ENCODE peak calls at places on chromosomes 4 and X, in six cellular contexts. B is heart left ventricle; Q is CD8-positive, alpha-beta memory T cell; E is uterus; F is aorta; O is ovary. S is an unnamed sample. For H3K4me1, the result is how much of the 10 kb centered on the place peaks cover.

GRCh38 chr4:93299116-93299515 is 529.4 kb upstream of the ATOH1 start:
- DNase-seq in B (no peak), Q (no peak), E (no peak), F (no peak), O (no peak), S (no peak)

GRCh38 chr4:31237242-31237641 is 517.1 kb downstream of the PCDH7 start:
- DNase-seq in B (no peak), Q (no peak), E (no peak), F (no peak), O (no peak), S (no peak)

GRCh38 chr4:111666826-111667360 is 478.4 kb upstream of the FAM241A start:
- DNase-seq in B (no peak), Q (no peak), E (no peak), F (no peak), O (no peak), S (no peak)

GRCh38 chr4:114479595-114479994 is 119.0 kb upstream of the UGT8 start:
- DNase-seq in B (no peak), Q (no peak), E (no peak), F (no peak), O (no peak), S (no peak)

GRCh38 chr4:128521156-128521555 is 233.5 kb upstream of the PGRMC2 start:
- DNase-seq in B (no peak), Q (no peak), E (no peak), F (no peak), O (no peak), S (no peak)

GRCh38 chrX:39725928-39726619 is 371.7 kb downstream of the BCOR start:
- DNase-seq in B (no peak), Q (no peak), E (peak), F (no peak), O (no peak), S (no peak)

GRCh38 chr4:98749206-98749605 is 90.8 kb upstream of the TSPAN5 start:
- DNase-seq in B (no peak), Q (no peak), E (no peak), F (no peak), O (no peak), S (no peak)

GRCh38 chr4:170269950-170270349 is 180.2 kb upstream of the AADAT start:
- DNase-seq in B (no peak), Q (no peak), E (no peak), F (no peak), O (no peak), S (no peak)

GRCh38 chr4:184473515-184474260 is 662 bp downstream of the IRF2 start:
- DNase-seq in B (peak), Q (peak), E (peak), F (peak), O (peak), S (peak)

GRCh38 chr4:183444953-183445543 is 612 bp downstream of the CDKN2AIP start:
- DNase-seq in B (peak), Q (no peak), E (no peak), F (peak), O (no peak), S (peak)

GRCh38 chr4:87985097-87985886 is 9.8 kb downstream of the SPP1 start:
- DNase-seq in B (peak), Q (no peak), E (no peak), F (no peak), O (no peak), S (peak)

GRCh38 chr4:71616168-71616811 is 167.6 kb downstream of the GC start:
- DNase-seq in B (no peak), Q (no peak), E (no peak), F (no peak), O (no peak), S (no peak)

GRCh38 chrX:136106920-136107534 is 40.3 kb upstream of the FHL1 start:
- DNase-seq in B (no peak), Q (no peak), E (no peak), F (no peak), O (no peak), S (no peak)

GRCh38 chr4:3407171-3407771 is 34.5 kb upstream of the HGFAC start:
- DNase-seq in B (no peak), Q (no peak), E (peak), F (peak), O (peak), S (no peak)

GRCh38 chrX:136577562-136577961 is 45.5 kb downstream of the VGLL1 start:
- DNase-seq in B (peak), Q (peak), E (peak), F (peak), O (peak), S (peak)

GRCh38 chrX:69313622-69314290 is 148.5 kb upstream of the PJA1 start:
- DNase-seq in B (no peak), Q (no peak), E (no peak), F (no peak), O (no peak), S (no peak)

GRCh38 chr4:144582975-144583374 is 63.0 kb upstream of the HHIP start:
- DNase-seq in B (no peak), Q (no peak), E (no peak), F (no peak), O (no peak), S (no peak)

GRCh38 chrX:22109442-22109841 is 77.3 kb downstream of the PHEX start:
- DNase-seq in B (no peak), Q (no peak), E (no peak), F (no peak), O (no peak), S (no peak)

GRCh38 chr4:169410839-169411770 is 140.3 kb upstream of the SH3RF1 start:
- DNase-seq in B (peak), Q (peak), E (no peak), F (no peak), O (no peak), S (peak)

GRCh38 chr4:72312032-72312650 is 256.9 kb downstream of the ADAMTS3 start:
- DNase-seq in B (peak), Q (no peak), E (peak), F (peak), O (peak), S (peak)

GRCh38 chr4:186726440-186727148 is 2.9 kb upstream of the FAT1 start:
- DNase-seq in B (peak), Q (no peak), E (peak), F (peak), O (peak), S (peak)

GRCh38 chr4:21656832-21657231 is 291.7 kb downstream of the KCNIP4 start:
- DNase-seq in B (no peak), Q (no peak), E (no peak), F (no peak), O (no peak), S (no peak)

GRCh38 chr4:7151668-7152227 is 40.6 kb upstream of the SORCS2 start:
- DNase-seq in B (no peak), Q (no peak), E (no peak), F (no peak), O (no peak), S (no peak)

GRCh38 chr4:48227662-48228061 is 42.0 kb downstream of the TEC start:
- DNase-seq in B (no peak), Q (no peak), E (no peak), F (no peak), O (no peak), S (no peak)

GRCh38 chr4:77095101-77095826 is 19.5 kb upstream of the CCNI start:
- DNase-seq in B (peak), Q (peak), E (peak), F (peak), O (peak), S (peak)

GRCh38 chr4:15778191-15778741 is at the start of gene CD38:
- DNase-seq in B (peak), Q (no peak), E (no peak), F (peak), O (peak), S (peak)

GRCh38 chrX:1596676-1597344 is 5.4 kb downstream of the AKAP17A start:
- DNase-seq in B (no peak), Q (no peak), E (no peak), F (peak), O (no peak), S (no peak)

GRCh38 chr4:140049024-140049923 is 104.7 kb downstream of the MAML3 start:
- DNase-seq in B (peak), Q (no peak), E (peak), F (no peak), O (peak), S (peak)

GRCh38 chrX:105567046-105567445 is 255.3 kb upstream of the NRK start:
- DNase-seq in B (no peak), Q (no peak), E (no peak), F (no peak), O (no peak), S (no peak)

GRCh38 chr4:73706811-73707210 is 33.6 kb upstream of the CXCL8 start:
- DNase-seq in B (no peak), Q (no peak), E (no peak), F (no peak), O (no peak), S (no peak)

GRCh38 chr4:73709461-73710033 is 30.8 kb upstream of the CXCL8 start:
- DNase-seq in B (no peak), Q (no peak), E (no peak), F (no peak), O (no peak), S (no peak)

GRCh38 chr4:73705721-73706120 is 34.6 kb upstream of the CXCL8 start:
- DNase-seq in B (no peak), Q (no peak), E (no peak), F (no peak), O (no peak), S (no peak)

GRCh38 chr4:73707269-73707875 is 33.0 kb upstream of the CXCL8 start:
- DNase-seq in B (no peak), Q (no peak), E (no peak), F (no peak), O (no peak), S (no peak)

DNA sequence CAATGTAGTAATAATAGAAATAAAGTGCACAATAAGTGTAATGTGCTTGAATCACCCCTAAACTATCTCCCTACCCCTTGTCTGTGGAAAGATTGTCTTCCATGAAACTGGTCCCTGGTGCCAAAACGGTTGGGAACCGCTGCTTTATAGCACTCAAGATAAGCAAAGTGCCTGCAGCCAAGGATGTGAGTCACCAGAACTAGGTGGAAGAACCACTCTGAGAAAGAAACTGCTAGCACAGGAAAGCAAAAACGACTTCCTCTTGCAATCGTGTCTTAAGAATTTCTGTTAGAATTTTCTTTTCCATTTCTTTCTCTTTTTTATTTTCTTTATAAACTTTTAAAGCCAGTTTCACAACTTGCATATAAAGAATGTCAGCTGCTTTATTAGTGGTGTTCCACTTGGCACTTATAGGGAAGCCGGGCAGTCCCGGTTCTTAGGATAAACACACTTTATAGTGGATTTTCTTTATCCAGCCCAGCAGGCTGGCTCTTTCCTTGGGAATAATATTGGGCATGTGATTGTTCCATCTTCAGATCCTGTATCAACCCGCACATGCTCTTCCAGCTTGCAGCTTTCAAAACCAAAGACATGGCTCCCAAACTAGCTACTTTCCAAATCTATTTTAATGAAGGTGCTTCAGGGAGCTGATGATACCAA is 32.3 kb upstream of the CXCL8 start:
- DNase-seq in B (peak), Q (no peak), E (peak), F (peak), O (peak), S (peak)
- H3K4me1 ChIP-seq in B (under half), Q (under half), E (under half), F (under half), O (under half), S (under half)

DNA sequence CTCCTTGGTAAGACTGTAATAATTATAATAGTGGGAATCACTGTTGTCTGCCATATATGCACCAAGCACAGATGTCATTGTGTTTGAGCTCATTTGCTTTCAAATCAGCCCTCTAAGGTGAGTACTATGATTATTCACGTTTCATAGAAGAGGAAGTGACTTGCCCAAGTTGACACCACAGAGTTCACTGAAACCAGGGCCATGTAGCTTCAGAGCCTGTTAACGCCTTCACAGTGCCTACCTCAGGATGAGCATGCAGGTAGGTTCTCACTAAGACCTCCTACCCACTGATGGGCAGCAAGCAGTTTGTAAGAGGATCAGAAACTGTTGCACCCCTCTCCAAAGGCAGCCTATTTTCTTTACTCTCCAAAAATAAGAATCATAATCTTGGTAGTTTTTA is 27.4 kb downstream of the TMPRSS11A start:
- DNase-seq in B (no peak), Q (no peak), E (no peak), F (no peak), O (no peak), S (no peak)
- H3K27ac ChIP-seq in B (no peak), Q (no peak), E (no peak), F (no peak), O (no peak), S (no peak)

GRCh38 chrX:41009816-41010187 is 75.4 kb upstream of the USP9X start:
- DNase-seq in B (no peak), Q (no peak), E (no peak), F (no peak), O (no peak), S (no peak)
- H3K4me3 ChIP-seq in B (peak), Q (peak), E (peak), F (no peak), O (no peak), S (peak)

GRCh38 chr4:69828828-69829227 is 31.1 kb downstream of the SULT1E1 start:
- DNase-seq in B (no peak), Q (no peak), E (no peak), F (no peak), O (no peak), S (no peak)
- H3K4me1 ChIP-seq in B (under half), Q (under half), E (under half), F (under half), O (under half), S (under half)

DNA sequence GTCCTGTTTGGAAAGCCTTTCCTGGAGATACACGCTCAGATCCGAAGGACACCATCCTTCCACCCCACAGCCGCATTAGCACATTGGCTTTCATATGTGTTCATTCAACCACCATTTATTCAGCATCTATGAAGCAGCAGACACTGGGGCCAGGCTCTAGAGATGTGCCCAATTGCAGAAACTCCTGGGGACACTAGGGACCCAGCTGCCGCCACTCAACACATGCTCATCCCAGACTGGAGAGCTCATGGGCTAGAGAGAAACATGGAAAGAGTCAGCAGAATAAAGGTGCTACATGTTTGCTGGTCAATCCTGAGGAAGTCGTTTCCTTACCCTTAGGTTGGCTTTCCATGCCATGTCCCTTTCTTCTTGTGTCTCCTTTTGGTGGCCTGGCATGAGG is 7.6 kb downstream of the CTAG1A start:
- DNase-seq in B (no peak), Q (no peak), E (no peak), F (peak), O (no peak), S (no peak)
- H3K27ac ChIP-seq in B (no peak), Q (no peak), E (no peak), F (no peak), O (no peak), S (no peak)

DNA sequence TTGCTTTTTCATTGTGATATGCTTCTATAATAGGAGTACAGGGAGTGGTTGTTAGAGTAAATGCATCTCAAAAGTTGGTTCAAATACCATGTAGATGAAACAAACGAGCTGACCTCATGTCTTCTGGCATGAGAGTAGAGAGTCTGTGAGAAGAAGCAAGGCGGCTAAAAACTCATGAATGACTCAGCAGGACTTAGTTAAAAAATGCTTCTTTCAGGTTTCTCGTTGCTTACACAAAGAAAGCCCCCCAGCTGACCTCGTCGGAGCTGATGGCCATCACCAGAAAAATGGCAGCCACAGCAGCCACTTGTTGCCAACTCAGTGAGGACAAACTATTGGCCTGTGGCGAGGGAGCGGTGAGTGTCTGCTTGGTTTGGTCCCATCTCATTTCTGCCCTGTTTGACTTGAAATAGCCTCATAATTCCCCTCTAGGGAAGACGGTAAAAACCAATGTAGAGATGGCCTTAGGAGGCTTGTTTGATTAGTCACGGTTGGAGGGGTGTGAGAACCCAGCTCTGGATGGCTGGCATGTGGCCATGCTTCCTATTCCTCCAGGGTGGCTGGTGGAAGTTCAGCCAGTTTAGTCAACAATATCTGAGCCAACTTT is 14.5 kb downstream of the AFP start:
- DNase-seq in B (no peak), Q (no peak), E (no peak), F (peak), O (peak), S (no peak)
- H3K4me3 ChIP-seq in B (no peak), Q (no peak), E (no peak), F (no peak), O (no peak), S (no peak)

DNA sequence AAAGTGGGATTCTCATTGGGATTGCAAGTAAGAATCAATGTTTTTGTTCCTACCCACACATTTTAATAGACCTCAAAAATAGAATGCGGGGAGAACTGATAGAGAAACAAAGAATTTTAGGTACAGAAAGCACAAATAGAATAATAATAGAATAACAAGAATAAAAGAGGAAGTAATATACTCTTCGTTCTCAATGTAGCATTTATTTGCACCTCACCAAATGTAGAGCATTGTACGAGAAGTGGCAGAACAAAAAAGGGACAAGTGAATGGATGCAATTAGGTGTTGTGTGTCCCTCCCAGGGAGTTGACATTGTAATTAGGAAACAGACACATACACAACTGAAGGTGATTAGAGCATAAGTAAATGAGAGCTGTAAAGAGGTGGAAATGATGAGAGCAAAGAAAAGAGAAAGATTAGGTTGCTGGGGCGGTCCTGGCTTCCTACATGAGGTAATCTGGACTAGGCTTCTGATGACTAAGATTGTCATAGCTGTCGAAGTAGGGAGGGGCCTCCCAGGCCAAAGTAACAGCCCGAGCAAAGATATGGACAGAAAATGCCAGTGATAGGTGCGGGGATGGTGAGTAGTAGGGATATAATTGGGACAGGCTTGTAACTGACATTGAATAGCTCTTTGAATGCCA is 10.4 kb downstream of the RAB9A start:
- DNase-seq in B (no peak), Q (no peak), E (no peak), F (no peak), O (no peak), S (no peak)
- H3K4me1 ChIP-seq in B (under half), Q (half or more), E (under half), F (under half), O (under half), S (half or more)

DNA sequence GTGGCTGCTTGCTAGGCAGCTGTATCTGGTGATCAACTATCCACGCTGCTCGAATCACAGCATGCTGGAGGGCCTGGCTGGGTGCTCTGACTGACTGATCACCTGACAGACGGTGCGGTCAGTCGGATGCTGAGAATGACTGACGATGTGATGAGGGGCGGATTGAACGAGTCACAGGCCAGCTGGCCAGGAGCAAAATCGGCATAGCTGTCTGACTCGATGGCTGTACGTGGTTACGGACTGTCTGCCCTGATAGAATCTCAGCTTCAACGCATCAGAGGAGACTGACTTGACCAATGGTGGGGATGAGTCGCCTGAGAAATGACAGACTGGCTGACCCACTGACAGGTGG is 1.0 kb upstream of the SUV39H1 start:
- DNase-seq in B (no peak), Q (no peak), E (no peak), F (no peak), O (no peak), S (no peak)
- H3K27ac ChIP-seq in B (peak), Q (peak), E (peak), F (no peak), O (peak), S (peak)

GRCh38 chr4:110636677-110637407 is 14.0 kb upstream of the PITX2 start:
- DNase-seq in B (no peak), Q (no peak), E (no peak), F (peak), O (no peak), S (no peak)

GRCh38 chr4:110636231-110636676 is 13.4 kb upstream of the PITX2 start:
- DNase-seq in B (no peak), Q (no peak), E (no peak), F (no peak), O (no peak), S (no peak)

GRCh38 chr4:110638347-110638746 is 15.5 kb upstream of the PITX2 start:
- DNase-seq in B (no peak), Q (no peak), E (no peak), F (no peak), O (no peak), S (no peak)

GRCh38 chr4:110639207-110640092 is 16.6 kb upstream of the PITX2 start:
- DNase-seq in B (no peak), Q (no peak), E (no peak), F (no peak), O (no peak), S (no peak)

GRCh38 chr4:110637408-110638131 is 14.7 kb upstream of the PITX2 start:
- DNase-seq in B (no peak), Q (no peak), E (no peak), F (peak), O (no peak), S (no peak)
- H3K4me3 ChIP-seq in B (no peak), Q (no peak), E (peak), F (no peak), O (peak), S (peak)

S was measured in heart right ventricle.